ENCODE peak calls at places on chromosome 13, in ten cellular contexts. One of them, this sample, is unnamed.

GRCh38 chr13:102091231-102091630 is 310.6 kb downstream of the FGF14 start:
- DNase-seq in amniotic epithelial cell: peak
- DNase-seq in Karpas-422: peak
- DNase-seq in tibial nerve: no peak
- DNase-seq in psoas muscle: no peak
- DNase-seq in fibroblast of mammary gland: peak
- DNase-seq in HFFc6: no peak
- DNase-seq in astrocyte of the spinal cord: peak
- DNase-seq in GF-D8: no peak
- DNase-seq in activated T-helper 1 cell treated with anti-CD3 and anti-CD28 coated beads, Interleukin-12 subunit alpha, Interleukin-12 subunit beta, Interleukin-2, Interleukin-4 antibody, amounts not matched to agents 30 ng/mL and 10 ng/mL and 1 ng/mL, durations not matched to agents 14 hours and 24 hours and 36 hours: no peak
- DNase-seq in this sample: no peak

GRCh38 chr13:50358715-50359367 is 343.6 kb downstream of the KCNRG start:
- DNase-seq in psoas muscle: no peak
- DNase-seq in Karpas-422: no peak
- DNase-seq in activated T-helper 1 cell treated with anti-CD3 and anti-CD28 coated beads, Interleukin-12 subunit alpha, Interleukin-12 subunit beta, Interleukin-2, Interleukin-4 antibody, amounts not matched to agents 30 ng/mL and 10 ng/mL and 1 ng/mL, durations not matched to agents 14 hours and 24 hours and 36 hours: no peak
- DNase-seq in fibroblast of mammary gland: no peak
- DNase-seq in astrocyte of the spinal cord: no peak
- DNase-seq in tibial nerve: no peak
- DNase-seq in amniotic epithelial cell: no peak
- DNase-seq in HFFc6: no peak
- DNase-seq in GF-D8: no peak
- DNase-seq in this sample: no peak

GRCh38 chr13:99908129-99908805 is 63.3 kb downstream of the ZIC5 start:
- DNase-seq in psoas muscle: no peak
- DNase-seq in astrocyte of the spinal cord: peak
- DNase-seq in HFFc6: no peak
- DNase-seq in amniotic epithelial cell: no peak
- DNase-seq in Karpas-422: no peak
- DNase-seq in activated T-helper 1 cell treated with anti-CD3 and anti-CD28 coated beads, Interleukin-12 subunit alpha, Interleukin-12 subunit beta, Interleukin-2, Interleukin-4 antibody, amounts not matched to agents 30 ng/mL and 10 ng/mL and 1 ng/mL, durations not matched to agents 14 hours and 24 hours and 36 hours: no peak
- DNase-seq in GF-D8: no peak
- DNase-seq in fibroblast of mammary gland: no peak
- DNase-seq in tibial nerve: no peak
- DNase-seq in this sample: no peak

GRCh38 chr13:76239031-76239680 is 603.0 kb downstream of the LMO7 start:
- DNase-seq in GF-D8: no peak
- DNase-seq in activated T-helper 1 cell treated with anti-CD3 and anti-CD28 coated beads, Interleukin-12 subunit alpha, Interleukin-12 subunit beta, Interleukin-2, Interleukin-4 antibody, amounts not matched to agents 30 ng/mL and 10 ng/mL and 1 ng/mL, durations not matched to agents 14 hours and 24 hours and 36 hours: no peak
- DNase-seq in astrocyte of the spinal cord: no peak
- DNase-seq in tibial nerve: no peak
- DNase-seq in Karpas-422: no peak
- DNase-seq in HFFc6: no peak
- DNase-seq in amniotic epithelial cell: no peak
- DNase-seq in psoas muscle: no peak
- DNase-seq in fibroblast of mammary gland: no peak
- DNase-seq in this sample: no peak

GRCh38 chr13:27270594-27271520 is at the start of gene RASL11A:
- DNase-seq in GF-D8: peak
- DNase-seq in astrocyte of the spinal cord: peak
- DNase-seq in Karpas-422: peak
- DNase-seq in tibial nerve: peak
- DNase-seq in psoas muscle: peak
- DNase-seq in HFFc6: peak
- DNase-seq in activated T-helper 1 cell treated with anti-CD3 and anti-CD28 coated beads, Interleukin-12 subunit alpha, Interleukin-12 subunit beta, Interleukin-2, Interleukin-4 antibody, amounts not matched to agents 30 ng/mL and 10 ng/mL and 1 ng/mL, durations not matched to agents 14 hours and 24 hours and 36 hours: peak
- DNase-seq in amniotic epithelial cell: peak
- DNase-seq in fibroblast of mammary gland: peak
- DNase-seq in this sample: peak

GRCh38 chr13:106246237-106246636 is 289.2 kb downstream of the EFNB2 start:
- DNase-seq in Karpas-422: no peak
- DNase-seq in psoas muscle: no peak
- DNase-seq in tibial nerve: no peak
- DNase-seq in HFFc6: no peak
- DNase-seq in GF-D8: no peak
- DNase-seq in astrocyte of the spinal cord: peak
- DNase-seq in fibroblast of mammary gland: no peak
- DNase-seq in activated T-helper 1 cell treated with anti-CD3 and anti-CD28 coated beads, Interleukin-12 subunit alpha, Interleukin-12 subunit beta, Interleukin-2, Interleukin-4 antibody, amounts not matched to agents 30 ng/mL and 10 ng/mL and 1 ng/mL, durations not matched to agents 14 hours and 24 hours and 36 hours: no peak
- DNase-seq in amniotic epithelial cell: no peak
- DNase-seq in this sample: no peak

GRCh38 chr13:111853766-111854165 is 213.2 kb upstream of the SOX1 start:
- DNase-seq in GF-D8: no peak
- DNase-seq in fibroblast of mammary gland: no peak
- DNase-seq in HFFc6: no peak
- DNase-seq in activated T-helper 1 cell treated with anti-CD3 and anti-CD28 coated beads, Interleukin-12 subunit alpha, Interleukin-12 subunit beta, Interleukin-2, Interleukin-4 antibody, amounts not matched to agents 30 ng/mL and 10 ng/mL and 1 ng/mL, durations not matched to agents 14 hours and 24 hours and 36 hours: no peak
- DNase-seq in amniotic epithelial cell: no peak
- DNase-seq in astrocyte of the spinal cord: no peak
- DNase-seq in tibial nerve: no peak
- DNase-seq in Karpas-422: no peak
- DNase-seq in psoas muscle: no peak
- DNase-seq in this sample: no peak

GRCh38 chr13:28582225-28582891 is 76.6 kb upstream of the POMP start:
- DNase-seq in Karpas-422: no peak
- DNase-seq in HFFc6: no peak
- DNase-seq in tibial nerve: no peak
- DNase-seq in psoas muscle: no peak
- DNase-seq in amniotic epithelial cell: peak
- DNase-seq in fibroblast of mammary gland: peak
- DNase-seq in astrocyte of the spinal cord: peak
- DNase-seq in GF-D8: no peak
- DNase-seq in activated T-helper 1 cell treated with anti-CD3 and anti-CD28 coated beads, Interleukin-12 subunit alpha, Interleukin-12 subunit beta, Interleukin-2, Interleukin-4 antibody, amounts not matched to agents 30 ng/mL and 10 ng/mL and 1 ng/mL, durations not matched to agents 14 hours and 24 hours and 36 hours: no peak
- DNase-seq in this sample: no peak

GRCh38 chr13:94009696-94010095 is 469.8 kb downstream of the DCT start:
- DNase-seq in GF-D8: no peak
- DNase-seq in activated T-helper 1 cell treated with anti-CD3 and anti-CD28 coated beads, Interleukin-12 subunit alpha, Interleukin-12 subunit beta, Interleukin-2, Interleukin-4 antibody, amounts not matched to agents 30 ng/mL and 10 ng/mL and 1 ng/mL, durations not matched to agents 14 hours and 24 hours and 36 hours: no peak
- DNase-seq in amniotic epithelial cell: peak
- DNase-seq in astrocyte of the spinal cord: peak
- DNase-seq in fibroblast of mammary gland: peak
- DNase-seq in psoas muscle: no peak
- DNase-seq in tibial nerve: no peak
- DNase-seq in Karpas-422: no peak
- DNase-seq in HFFc6: peak
- DNase-seq in this sample: no peak

GRCh38 chr13:32537580-32538233 is 888 bp downstream of the N4BP2L2 start:
- DNase-seq in GF-D8: peak
- DNase-seq in amniotic epithelial cell: peak
- DNase-seq in astrocyte of the spinal cord: peak
- DNase-seq in activated T-helper 1 cell treated with anti-CD3 and anti-CD28 coated beads, Interleukin-12 subunit alpha, Interleukin-12 subunit beta, Interleukin-2, Interleukin-4 antibody, amounts not matched to agents 30 ng/mL and 10 ng/mL and 1 ng/mL, durations not matched to agents 14 hours and 24 hours and 36 hours: peak
- DNase-seq in Karpas-422: no peak
- DNase-seq in fibroblast of mammary gland: no peak
- DNase-seq in tibial nerve: no peak
- DNase-seq in HFFc6: no peak
- DNase-seq in psoas muscle: peak
- DNase-seq in this sample: peak

GRCh38 chr13:102042746-102043145 is 359.1 kb downstream of the FGF14 start:
- DNase-seq in activated T-helper 1 cell treated with anti-CD3 and anti-CD28 coated beads, Interleukin-12 subunit alpha, Interleukin-12 subunit beta, Interleukin-2, Interleukin-4 antibody, amounts not matched to agents 30 ng/mL and 10 ng/mL and 1 ng/mL, durations not matched to agents 14 hours and 24 hours and 36 hours: no peak
- DNase-seq in amniotic epithelial cell: no peak
- DNase-seq in fibroblast of mammary gland: no peak
- DNase-seq in tibial nerve: no peak
- DNase-seq in GF-D8: no peak
- DNase-seq in psoas muscle: no peak
- DNase-seq in HFFc6: no peak
- DNase-seq in astrocyte of the spinal cord: no peak
- DNase-seq in Karpas-422: no peak
- DNase-seq in this sample: no peak

This sample was measured in Ammon's horn.